ENCODE peak calls at places on chromosomes 13 and 19, in four cellular contexts. One of them, this sample, is unnamed.

GRCh38 chr19:38715540-38715939 is 28.7 kb downstream of the CAPN12 start:
- DNase-seq in mammary epithelial cell: no peak
- DNase-seq in tibial artery: peak
- DNase-seq in psoas muscle: no peak
- DNase-seq in this sample: no peak

GRCh38 chr19:6125571-6125989 is 9.9 kb upstream of the ACSBG2 start:
- DNase-seq in mammary epithelial cell: peak
- DNase-seq in tibial artery: peak
- DNase-seq in psoas muscle: no peak
- DNase-seq in this sample: peak

GRCh38 chr13:109344552-109345157 is 441.7 kb downstream of the IRS2 start:
- DNase-seq in mammary epithelial cell: peak
- DNase-seq in tibial artery: no peak
- DNase-seq in psoas muscle: no peak
- DNase-seq in this sample: no peak

GRCh38 chr13:39417643-39418042 is 185.3 kb downstream of the LHFPL6 start:
- DNase-seq in mammary epithelial cell: peak
- DNase-seq in tibial artery: no peak
- DNase-seq in psoas muscle: no peak
- DNase-seq in this sample: no peak

GRCh38 chr19:38693380-38694223 is 46.2 kb downstream of the ACTN4 start:
- DNase-seq in mammary epithelial cell: peak
- DNase-seq in tibial artery: no peak
- DNase-seq in psoas muscle: no peak
- DNase-seq in this sample: peak

GRCh38 chr13:94416454-94417080 is 62.9 kb downstream of the DCT start:
- DNase-seq in mammary epithelial cell: peak
- DNase-seq in tibial artery: no peak
- DNase-seq in psoas muscle: no peak
- DNase-seq in this sample: no peak

GRCh38 chr13:20546559-20546958 is 20.4 kb upstream of the IFT88 start:
- DNase-seq in mammary epithelial cell: no peak
- DNase-seq in tibial artery: no peak
- DNase-seq in psoas muscle: no peak
- DNase-seq in this sample: no peak

GRCh38 chr13:92966900-92967299 is 259.7 kb upstream of the GPC6 start:
- DNase-seq in mammary epithelial cell: no peak
- DNase-seq in tibial artery: no peak
- DNase-seq in psoas muscle: no peak
- DNase-seq in this sample: no peak

GRCh38 chr19:31340059-31341025 is 8.9 kb downstream of the TSHZ3 start:
- DNase-seq in mammary epithelial cell: peak
- DNase-seq in tibial artery: no peak
- DNase-seq in psoas muscle: no peak
- DNase-seq in this sample: no peak

GRCh38 chr19:48913114-48913513 is 13.0 kb downstream of the NUCB1 start:
- DNase-seq in mammary epithelial cell: no peak
- DNase-seq in tibial artery: no peak
- DNase-seq in psoas muscle: no peak
- DNase-seq in this sample: peak

GRCh38 chr19:4504297-4504701 is 14.0 kb downstream of the PLIN4 start:
- DNase-seq in mammary epithelial cell: no peak
- DNase-seq in tibial artery: no peak
- DNase-seq in psoas muscle: peak
- DNase-seq in this sample: no peak

GRCh38 chr19:447816-448546 is 12.9 kb downstream of the SHC2 start:
- DNase-seq in mammary epithelial cell: no peak
- DNase-seq in tibial artery: no peak
- DNase-seq in psoas muscle: no peak
- DNase-seq in this sample: no peak

DNA sequence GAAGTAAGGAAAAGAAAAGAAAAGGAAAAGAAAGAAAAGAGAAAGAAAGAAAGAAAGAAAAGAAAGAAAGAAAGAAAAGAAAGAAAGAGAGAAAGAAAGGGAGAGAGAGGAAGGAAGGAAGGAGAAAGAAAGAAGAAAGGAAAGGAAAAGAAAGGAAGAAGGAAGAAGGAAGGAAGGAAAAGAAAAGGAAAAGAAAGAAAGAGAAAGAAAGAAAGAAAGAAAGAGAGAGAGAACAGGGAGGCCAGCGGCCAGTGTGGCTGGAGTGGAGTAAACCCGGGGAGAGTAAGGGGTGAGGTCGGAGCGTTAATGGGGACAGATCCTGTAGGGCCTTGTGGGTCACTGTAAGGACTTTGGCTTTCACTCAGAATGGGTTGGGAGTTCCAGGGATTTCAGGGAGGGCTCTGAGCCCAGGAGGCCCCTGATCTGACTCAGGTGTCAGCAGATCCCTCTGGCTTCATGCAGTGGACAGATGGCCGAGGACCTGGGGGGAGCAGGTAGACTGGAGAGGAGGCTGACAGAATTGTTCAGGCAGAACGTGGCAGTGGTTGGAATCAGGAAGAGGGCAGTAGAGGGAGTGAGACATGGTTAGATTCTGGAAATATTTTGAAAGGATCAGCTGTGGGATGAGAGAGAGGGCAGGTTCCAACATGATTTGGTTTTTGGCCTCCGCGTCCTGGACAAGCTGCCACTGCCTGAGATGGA is 19.8 kb upstream of the FXYD3 start:
- DNase-seq in mammary epithelial cell: peak
- DNase-seq in tibial artery: no peak
- DNase-seq in psoas muscle: no peak
- DNase-seq in this sample: no peak
- TF ChIP-seq CTCF in mammary epithelial cell: no peak
- TF ChIP-seq CTCF in tibial artery: no peak
- TF ChIP-seq CTCF in psoas muscle: no peak
- TF ChIP-seq CTCF in this sample: no peak

DNA sequence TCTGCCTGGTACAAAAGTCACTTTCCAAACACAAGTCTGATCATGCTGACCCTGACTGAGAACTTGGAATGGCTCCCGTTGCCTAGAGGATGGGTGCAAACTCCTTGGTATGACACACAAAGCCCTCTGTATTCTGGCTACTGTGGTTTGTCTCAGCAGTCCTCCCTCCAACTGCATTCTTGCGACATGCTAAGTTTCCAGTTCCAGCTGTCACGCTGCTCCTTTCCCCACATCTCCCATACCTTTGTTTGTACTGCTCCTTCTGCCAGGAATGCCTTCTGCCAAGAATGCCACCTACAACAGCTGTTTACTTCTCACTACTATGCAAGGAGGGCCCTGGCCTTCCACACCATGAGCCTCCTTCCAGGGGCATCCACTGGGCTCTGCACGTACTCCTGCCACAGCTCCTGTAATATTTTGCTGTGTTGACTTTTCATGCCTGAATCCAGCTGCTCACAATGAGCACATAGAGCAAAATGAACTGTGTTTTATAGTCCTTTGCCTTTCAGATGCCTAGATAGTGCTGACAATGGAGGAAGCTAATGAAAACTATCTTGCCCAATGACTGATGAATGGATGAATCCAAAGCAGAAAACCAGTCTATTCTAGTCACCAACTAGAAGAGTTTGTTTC is 543.7 kb downstream of the EFNB2 start:
- DNase-seq in mammary epithelial cell: peak
- DNase-seq in tibial artery: no peak
- DNase-seq in psoas muscle: no peak
- DNase-seq in this sample: no peak
- TF ChIP-seq CTCF in mammary epithelial cell: no peak
- TF ChIP-seq CTCF in tibial artery: no peak
- TF ChIP-seq CTCF in psoas muscle: no peak
- TF ChIP-seq CTCF in this sample: no peak

GRCh38 chr13:97026759-97027555 is 32.7 kb upstream of the OXGR1 start:
- DNase-seq in mammary epithelial cell: no peak
- DNase-seq in tibial artery: no peak
- DNase-seq in psoas muscle: no peak
- DNase-seq in this sample: no peak

GRCh38 chr13:97028441-97029299 is 34.4 kb upstream of the OXGR1 start:
- DNase-seq in mammary epithelial cell: peak
- DNase-seq in tibial artery: peak
- DNase-seq in psoas muscle: peak
- DNase-seq in this sample: peak

GRCh38 chr13:97030705-97031452 is 36.6 kb upstream of the OXGR1 start:
- DNase-seq in mammary epithelial cell: peak
- DNase-seq in tibial artery: no peak
- DNase-seq in psoas muscle: no peak
- DNase-seq in this sample: peak
- TF ChIP-seq CTCF in mammary epithelial cell: peak
- TF ChIP-seq CTCF in tibial artery: peak
- TF ChIP-seq CTCF in psoas muscle: no peak
- TF ChIP-seq CTCF in this sample: no peak

GRCh38 chr13:73658639-73659038 is 475.6 kb downstream of the KLF12 start:
- DNase-seq in mammary epithelial cell: no peak
- DNase-seq in tibial artery: no peak
- DNase-seq in psoas muscle: no peak
- DNase-seq in this sample: no peak

GRCh38 chr13:73657821-73658540 is 476.2 kb downstream of the KLF12 start:
- DNase-seq in mammary epithelial cell: no peak
- DNase-seq in tibial artery: peak
- DNase-seq in psoas muscle: peak
- DNase-seq in this sample: no peak

GRCh38 chr13:73661066-73661465 is 473.1 kb downstream of the KLF12 start:
- DNase-seq in mammary epithelial cell: no peak
- DNase-seq in tibial artery: no peak
- DNase-seq in psoas muscle: no peak
- DNase-seq in this sample: no peak

GRCh38 chr13:73653688-73654087 is 480.5 kb downstream of the KLF12 start:
- DNase-seq in mammary epithelial cell: no peak
- DNase-seq in tibial artery: no peak
- DNase-seq in psoas muscle: no peak
- DNase-seq in this sample: no peak

GRCh38 chr13:73656863-73657262 is 477.3 kb downstream of the KLF12 start:
- DNase-seq in mammary epithelial cell: peak
- DNase-seq in tibial artery: no peak
- DNase-seq in psoas muscle: no peak
- DNase-seq in this sample: no peak
- TF ChIP-seq CTCF in mammary epithelial cell: no peak
- TF ChIP-seq CTCF in tibial artery: no peak
- TF ChIP-seq CTCF in psoas muscle: no peak
- TF ChIP-seq CTCF in this sample: no peak

GRCh38 chr13:45472171-45472705 is 7.5 kb downstream of the COG3 start:
- DNase-seq in mammary epithelial cell: no peak
- DNase-seq in tibial artery: no peak
- DNase-seq in psoas muscle: no peak
- DNase-seq in this sample: no peak

GRCh38 chr13:45474584-45475454 is 10.1 kb downstream of the COG3 start:
- DNase-seq in mammary epithelial cell: no peak
- DNase-seq in tibial artery: no peak
- DNase-seq in psoas muscle: no peak
- DNase-seq in this sample: peak

GRCh38 chr13:45468676-45469075 is 3.9 kb downstream of the COG3 start:
- DNase-seq in mammary epithelial cell: peak
- DNase-seq in tibial artery: no peak
- DNase-seq in psoas muscle: no peak
- DNase-seq in this sample: no peak

DNA sequence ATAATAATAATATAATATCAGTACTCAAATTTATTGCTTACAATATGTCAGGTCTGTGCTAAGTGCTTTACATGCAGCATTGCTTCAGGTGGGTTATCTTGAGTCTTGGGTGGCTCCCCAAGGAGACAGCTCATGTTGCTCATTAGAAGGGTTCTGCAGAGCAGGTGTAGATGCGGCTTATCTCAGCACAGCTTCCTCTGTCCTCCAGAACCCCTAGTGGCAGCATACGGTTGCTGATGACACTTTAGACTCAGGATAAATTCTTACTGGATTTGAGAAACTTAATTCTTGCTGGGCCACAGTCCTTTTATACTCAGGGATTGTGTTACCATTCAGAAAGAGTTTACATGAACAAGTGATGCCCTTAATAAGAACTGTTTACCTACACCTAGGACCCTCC is 8.9 kb downstream of the COG3 start:
- DNase-seq in mammary epithelial cell: no peak
- DNase-seq in tibial artery: no peak
- DNase-seq in psoas muscle: no peak
- DNase-seq in this sample: peak
- TF ChIP-seq CTCF in mammary epithelial cell: peak
- TF ChIP-seq CTCF in tibial artery: no peak
- TF ChIP-seq CTCF in psoas muscle: peak
- TF ChIP-seq CTCF in this sample: no peak

DNA sequence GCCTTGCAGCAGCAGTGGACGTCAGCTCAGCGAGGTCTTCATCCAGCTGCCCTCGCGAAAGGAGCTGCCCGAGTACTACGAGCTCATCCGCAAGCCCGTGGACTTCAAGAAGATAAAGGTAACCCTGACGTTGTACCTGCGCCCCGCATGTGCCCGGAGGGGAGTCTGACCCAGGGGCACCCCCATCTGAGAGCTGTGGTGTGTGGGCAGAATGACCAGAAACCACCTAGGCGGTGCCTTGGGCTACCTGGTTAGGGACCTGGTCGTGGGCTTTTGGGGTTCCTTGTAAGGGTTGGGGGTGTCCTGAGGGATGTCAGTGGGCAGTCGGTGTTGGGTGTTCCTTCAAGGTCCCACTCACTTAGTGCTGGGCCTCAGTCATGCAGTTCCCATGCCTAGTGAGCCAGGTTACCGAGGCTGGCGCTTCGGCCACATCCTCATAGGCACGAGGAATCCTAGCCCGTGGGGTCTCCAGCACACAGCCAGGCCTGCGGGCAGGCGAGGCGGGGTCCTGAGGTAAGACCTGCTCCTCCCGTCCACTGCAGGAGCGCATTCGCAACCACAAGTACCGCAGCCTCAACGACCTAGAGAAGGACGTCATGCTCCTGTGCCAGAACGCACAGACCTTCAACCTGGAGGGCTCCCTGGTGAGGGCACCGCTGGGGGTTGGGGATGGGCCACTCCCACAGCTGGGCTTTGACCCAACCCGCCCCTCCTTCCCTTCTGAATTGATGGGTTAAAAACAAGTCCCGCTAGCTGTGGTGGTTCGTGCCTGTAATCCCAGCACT is 30.8 kb upstream of the LDLR start:
- DNase-seq in mammary epithelial cell: no peak
- DNase-seq in tibial artery: no peak
- DNase-seq in psoas muscle: no peak
- DNase-seq in this sample: no peak
- TF ChIP-seq CTCF in mammary epithelial cell: no peak
- TF ChIP-seq CTCF in tibial artery: no peak
- TF ChIP-seq CTCF in psoas muscle: no peak
- TF ChIP-seq CTCF in this sample: no peak

GRCh38 chr19:19026299-19026971 is 6.9 kb downstream of the SUGP2 start:
- DNase-seq in mammary epithelial cell: no peak
- DNase-seq in tibial artery: no peak
- DNase-seq in psoas muscle: no peak
- DNase-seq in this sample: no peak
- TF ChIP-seq CTCF in mammary epithelial cell: no peak
- TF ChIP-seq CTCF in tibial artery: no peak
- TF ChIP-seq CTCF in psoas muscle: peak
- TF ChIP-seq CTCF in this sample: no peak

GRCh38 chr19:45927565-45928261 is 13.1 kb upstream of the NANOS2 start:
- DNase-seq in mammary epithelial cell: peak
- DNase-seq in tibial artery: peak
- DNase-seq in psoas muscle: peak
- DNase-seq in this sample: peak
- TF ChIP-seq CTCF in mammary epithelial cell: no peak
- TF ChIP-seq CTCF in tibial artery: no peak
- TF ChIP-seq CTCF in psoas muscle: no peak
- TF ChIP-seq CTCF in this sample: no peak

GRCh38 chr13:25114220-25114619 is 18.3 kb downstream of the PABPC3 start:
- DNase-seq in mammary epithelial cell: peak
- DNase-seq in tibial artery: no peak
- DNase-seq in psoas muscle: peak
- DNase-seq in this sample: peak
- TF ChIP-seq CTCF in mammary epithelial cell: peak
- TF ChIP-seq CTCF in tibial artery: peak
- TF ChIP-seq CTCF in psoas muscle: peak
- TF ChIP-seq CTCF in this sample: peak

This sample was measured in GM13976.